ENCODE peak calls at places on chromosome 22, in six cellular contexts. J is substantia nigra, K is neural progenitor cell, E is stomach, N is EL, R is heart right ventricle. M is an unnamed sample.

GRCh38 chr22:30206964-30207363 is 39.6 kb downstream of the LIF start:
- DNase-seq in N (peak), J (no peak), R (no peak), E (peak), K (peak), M (no peak)

GRCh38 chr22:42010778-42011177 is 12.2 kb downstream of the WBP2NL start:
- DNase-seq in E (no peak), K (no peak), R (no peak), J (no peak), N (no peak), M (no peak)

GRCh38 chr22:37282385-37282677 is at the start of gene CYTH4:
- DNase-seq in J (no peak), E (peak), K (no peak), R (peak), N (no peak), M (peak)

GRCh38 chr22:18973264-18974031 is 37.4 kb upstream of the PRODH start:
- DNase-seq in E (no peak), J (no peak), R (no peak), N (no peak), K (peak), M (no peak)

GRCh38 chr22:28911279-28911640 is 27.9 kb downstream of the ZNRF3 start:
- DNase-seq in E (no peak), N (no peak), R (no peak), J (no peak), K (no peak), M (no peak)

GRCh38 chr22:23168381-23169031 is 11.8 kb upstream of the BCR start:
- DNase-seq in E (no peak), R (no peak), N (no peak), J (no peak), K (no peak), M (no peak)

GRCh38 chr22:37229012-37229804 is 14.9 kb downstream of the RAC2 start:
- DNase-seq in N (peak), R (no peak), K (no peak), J (no peak), E (no peak), M (no peak)

GRCh38 chr22:43376765-43377485 is 33.8 kb upstream of the SCUBE1 start:
- DNase-seq in K (no peak), E (peak), R (no peak), J (no peak), N (no peak), M (no peak)

GRCh38 chr22:46992121-46992731 is 229.8 kb downstream of the TBC1D22A start:
- DNase-seq in R (no peak), E (no peak), J (no peak), K (no peak), N (no peak), M (no peak)

GRCh38 chr22:45544588-45545170 is 42.0 kb downstream of the FBLN1 start:
- DNase-seq in K (no peak), N (no peak), R (no peak), E (no peak), J (no peak), M (no peak)

M was measured in upper lobe of right lung.